ENCODE peak calls at places on chromosomes 7 and 10, in seven cellular contexts. I, X, N, J, R, F and G are unnamed samples.

GRCh38 chr7:115009736-115010435 is 88.0 kb downstream of the MDFIC start:
- DNase-seq in I (no peak), X (no peak), N (peak), J (no peak), R (no peak), F (no peak), G (no peak)

GRCh38 chr10:22742678-22743077 is 28.3 kb upstream of the PIP4K2A start:
- DNase-seq in I (no peak), X (no peak), N (no peak), J (no peak), R (peak), F (peak), G (peak)

GRCh38 chr7:144957998-144958397 is 122.1 kb upstream of the TPK1 start:
- DNase-seq in I (no peak), X (no peak), N (no peak), J (no peak), R (no peak), F (no peak), G (no peak)

GRCh38 chr7:959271-959670 is 4.8 kb upstream of the ADAP1 start:
- DNase-seq in I (no peak), X (no peak), N (no peak), J (no peak), R (no peak), F (no peak), G (no peak)

GRCh38 chr7:111301891-111302290 is 211.0 kb downstream of the LRRN3 start:
- DNase-seq in I (no peak), X (no peak), N (no peak), J (no peak), R (no peak), F (no peak), G (no peak)

GRCh38 chr7:19397917-19398316 is 252.7 kb upstream of the FERD3L start:
- DNase-seq in I (no peak), X (no peak), N (no peak), J (no peak), R (no peak), F (no peak), G (peak)

GRCh38 chr7:105691692-105692564 is 110.6 kb upstream of the EFCAB10 start:
- DNase-seq in I (no peak), X (peak), N (peak), J (peak), R (peak), F (peak), G (peak)

GRCh38 chr10:125844673-125845300 is 21.4 kb downstream of the BCCIP start:
- DNase-seq in I (no peak), X (no peak), N (peak), J (no peak), R (no peak), F (no peak), G (no peak)

GRCh38 chr10:48343871-48344598 is 37.6 kb downstream of the MAPK8 start:
- DNase-seq in I (no peak), X (no peak), N (no peak), J (no peak), R (no peak), F (no peak), G (no peak)

GRCh38 chr10:10819206-10819856 is 198.3 kb upstream of the CELF2 start:
- DNase-seq in I (no peak), X (no peak), N (no peak), J (no peak), R (no peak), F (no peak), G (no peak)

GRCh38 chr10:37222046-37222445 is 96.6 kb downstream of the ANKRD30A start:
- DNase-seq in I (no peak), X (no peak), N (no peak), J (no peak), R (no peak), F (no peak), G (no peak)

GRCh38 chr10:129365767-129366400 is 101.2 kb upstream of the MGMT start:
- DNase-seq in I (no peak), X (no peak), N (no peak), J (no peak), R (no peak), F (no peak), G (no peak)

GRCh38 chr7:150728609-150729008 is 8.6 kb upstream of the GIMAP5 start:
- DNase-seq in I (no peak), X (no peak), N (no peak), J (no peak), R (no peak), F (no peak), G (no peak)

GRCh38 chr10:132370426-132371340 is 26.3 kb upstream of the PWWP2B start:
- DNase-seq in I (no peak), X (no peak), N (no peak), J (no peak), R (no peak), F (no peak), G (no peak)

GRCh38 chr7:112290065-112290464 is 83.6 kb downstream of the ZNF277 start:
- DNase-seq in I (no peak), X (no peak), N (no peak), J (no peak), R (no peak), F (no peak), G (no peak)

GRCh38 chr7:25091757-25092156 is 33.3 kb downstream of the CYCS start:
- DNase-seq in I (no peak), X (no peak), N (no peak), J (no peak), R (no peak), F (no peak), G (no peak)

GRCh38 chr7:379456-380225 is 89.7 kb downstream of the FOXL3 start:
- DNase-seq in I (no peak), X (no peak), N (no peak), J (no peak), R (no peak), F (peak), G (peak)

GRCh38 chr10:117411440-117412428 is 36.5 kb upstream of the PDZD8 start:
- DNase-seq in I (no peak), X (no peak), N (no peak), J (no peak), R (no peak), F (no peak), G (no peak)

GRCh38 chr7:105782391-105783063 is 93.9 kb downstream of the ATXN7L1 start:
- DNase-seq in I (no peak), X (peak), N (no peak), J (no peak), R (no peak), F (no peak), G (no peak)

GRCh38 chr10:131674130-131674529 is 226.7 kb upstream of the PPP2R2D start:
- DNase-seq in I (no peak), X (no peak), N (no peak), J (no peak), R (no peak), F (no peak), G (no peak)

GRCh38 chr10:71242621-71243009 is 30.2 kb downstream of the UNC5B start:
- DNase-seq in I (no peak), X (no peak), N (no peak), J (peak), R (no peak), F (no peak), G (no peak)

GRCh38 chr7:107090452-107090851 is 45.9 kb downstream of the PRKAR2B start:
- DNase-seq in I (no peak), X (no peak), N (no peak), J (no peak), R (no peak), F (no peak), G (no peak)

GRCh38 chr7:55108818-55109217 is 90.0 kb downstream of the EGFR start:
- DNase-seq in I (no peak), X (no peak), N (no peak), J (no peak), R (no peak), F (no peak), G (no peak)

GRCh38 chr10:106513328-106513727 is 651.2 kb downstream of the SORCS1 start:
- DNase-seq in I (no peak), X (no peak), N (no peak), J (no peak), R (no peak), F (no peak), G (no peak)

GRCh38 chr10:45470098-45471012 is 96.3 kb downstream of the ALOX5 start:
- DNase-seq in I (no peak), X (peak), N (no peak), J (no peak), R (peak), F (peak), G (peak)

GRCh38 chr10:34489973-34490372 is 325.1 kb downstream of the PARD3 start:
- DNase-seq in I (no peak), X (peak), N (no peak), J (no peak), R (no peak), F (no peak), G (no peak)

GRCh38 chr10:133616371-133617130 is 10.0 kb downstream of the FRG2B start:
- DNase-seq in I (no peak), X (no peak), N (no peak), J (no peak), R (no peak), F (no peak), G (no peak)

DNA sequence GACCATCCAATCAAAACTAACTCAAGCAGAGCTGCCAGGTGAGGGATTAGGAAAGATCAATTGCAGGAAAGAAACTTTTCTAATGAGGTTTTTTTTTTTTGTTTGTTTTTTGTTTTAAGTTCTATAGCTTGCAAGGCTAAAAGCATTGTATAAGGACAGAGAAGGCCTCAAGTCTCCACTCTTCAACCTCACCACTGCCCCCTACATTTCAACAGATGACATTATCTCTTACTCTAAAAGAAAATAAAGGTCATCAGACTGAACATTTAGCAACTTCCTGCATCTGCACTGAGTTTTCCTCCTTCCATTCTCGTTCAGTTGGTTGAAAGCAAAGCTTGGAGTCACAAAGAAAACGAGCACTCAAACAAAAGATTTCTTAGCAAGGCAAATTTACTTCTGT is 45.2 kb upstream of the EXOC4 start:
- DNase-seq in I (no peak), X (no peak), N (no peak), J (no peak), R (no peak), F (no peak), G (peak)
- TF ChIP-seq CTCF in I (peak), X (peak), N (no peak), J (no peak), R (peak), F (no peak), G (peak)

GRCh38 chr7:44196450-44196872 is 4.3 kb upstream of the YKT6 start:
- DNase-seq in I (no peak), X (no peak), N (no peak), J (no peak), R (no peak), F (peak), G (peak)
- TF ChIP-seq CTCF in I (peak), X (peak), N (no peak), J (peak), R (peak), F (peak), G (peak)

GRCh38 chr7:104106106-104106505 is 101.7 kb downstream of the ORC5 start:
- DNase-seq in I (no peak), X (no peak), N (no peak), J (no peak), R (no peak), F (no peak), G (no peak)
- TF ChIP-seq CTCF in I (no peak), X (peak), N (no peak), J (no peak), R (no peak), F (no peak), G (no peak)

DNA sequence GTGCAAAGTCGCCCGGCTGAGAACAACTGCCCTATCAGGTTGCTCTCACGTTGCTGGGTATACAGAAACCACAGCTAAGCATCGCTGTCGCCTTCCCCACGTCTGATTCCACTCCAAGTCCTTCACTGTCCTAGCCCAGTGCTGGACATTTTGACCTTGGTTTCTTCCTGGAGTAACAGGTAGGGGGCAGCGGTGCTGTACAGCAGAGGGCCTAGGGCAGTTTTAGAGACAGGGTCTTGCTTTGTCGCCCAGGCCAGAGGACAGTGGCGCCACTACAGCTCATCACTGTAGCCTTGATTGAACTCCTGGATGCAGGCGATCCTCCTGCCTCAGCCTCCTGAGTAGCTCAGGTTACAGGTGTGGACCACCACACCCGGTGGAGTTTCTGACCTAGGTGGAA is 2.6 kb downstream of the CLDN15 start:
- DNase-seq in I (no peak), X (no peak), N (no peak), J (no peak), R (no peak), F (no peak), G (no peak)
- TF ChIP-seq CTCF in I (peak), X (peak), N (no peak), J (peak), R (peak), F (no peak), G (no peak)

GRCh38 chr7:134016942-134017303 is 110.2 kb upstream of the LRGUK start:
- DNase-seq in I (no peak), X (no peak), N (no peak), J (no peak), R (no peak), F (no peak), G (no peak)
- TF ChIP-seq CTCF in I (no peak), X (no peak), N (peak), J (no peak), R (no peak), F (no peak), G (no peak)

GRCh38 chr7:134985894-134986362 is 380 bp upstream of the AGBL3 start:
- DNase-seq in I (no peak), X (no peak), N (no peak), J (no peak), R (no peak), F (no peak), G (no peak)
- TF ChIP-seq CTCF in I (no peak), X (no peak), N (no peak), J (no peak), R (no peak), F (no peak), G (no peak)

DNA sequence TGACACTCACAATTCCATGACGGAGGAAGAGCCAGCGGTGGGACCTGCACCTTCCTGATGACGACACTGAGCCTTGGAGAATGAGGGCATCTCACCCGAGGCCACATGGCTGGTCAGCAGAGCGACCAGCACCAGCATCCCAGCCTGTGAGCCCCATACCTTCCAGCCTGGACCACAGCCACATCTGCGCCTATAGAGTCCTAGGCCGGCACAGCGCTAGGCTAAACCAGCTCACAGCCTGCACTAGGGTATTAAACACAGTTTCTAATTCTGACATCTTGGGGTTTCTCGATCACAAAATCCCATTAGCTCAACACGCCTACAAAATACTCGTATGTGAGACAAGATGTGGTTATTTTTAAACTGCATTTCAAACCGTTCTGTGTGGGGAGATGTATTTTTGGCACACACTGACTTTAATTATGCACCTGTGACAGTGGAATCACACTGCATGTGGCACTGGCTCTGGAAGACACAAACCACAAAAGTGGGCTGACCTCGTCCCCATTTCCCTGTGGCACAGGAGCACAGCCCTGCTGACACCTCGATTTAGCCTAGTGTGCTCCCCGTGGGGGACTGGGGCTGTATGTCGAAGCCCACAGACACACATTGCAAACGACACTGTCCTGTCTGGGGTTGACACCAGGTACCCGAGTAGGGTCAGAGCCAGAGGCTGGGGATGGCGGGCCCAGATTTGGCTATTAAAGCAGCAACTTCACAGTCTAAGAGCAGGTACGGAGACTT is 32.5 kb downstream of the CPXM2 start:
- DNase-seq in I (no peak), X (no peak), N (no peak), J (no peak), R (no peak), F (no peak), G (no peak)
- TF ChIP-seq CTCF in I (no peak), X (no peak), N (no peak), J (no peak), R (no peak), F (no peak), G (no peak)

GRCh38 chr10:14383266-14383665 is 52.5 kb upstream of the FRMD4A start:
- DNase-seq in I (no peak), X (no peak), N (no peak), J (no peak), R (no peak), F (no peak), G (no peak)

GRCh38 chr10:14384096-14384730 is 53.5 kb upstream of the FRMD4A start:
- DNase-seq in I (no peak), X (no peak), N (no peak), J (no peak), R (no peak), F (no peak), G (no peak)

GRCh38 chr10:14386202-14386593 is 55.5 kb upstream of the FRMD4A start:
- DNase-seq in I (no peak), X (peak), N (no peak), J (no peak), R (no peak), F (no peak), G (no peak)

GRCh38 chr10:14384915-14385314 is 54.2 kb upstream of the FRMD4A start:
- DNase-seq in I (no peak), X (no peak), N (no peak), J (no peak), R (no peak), F (no peak), G (no peak)

DNA sequence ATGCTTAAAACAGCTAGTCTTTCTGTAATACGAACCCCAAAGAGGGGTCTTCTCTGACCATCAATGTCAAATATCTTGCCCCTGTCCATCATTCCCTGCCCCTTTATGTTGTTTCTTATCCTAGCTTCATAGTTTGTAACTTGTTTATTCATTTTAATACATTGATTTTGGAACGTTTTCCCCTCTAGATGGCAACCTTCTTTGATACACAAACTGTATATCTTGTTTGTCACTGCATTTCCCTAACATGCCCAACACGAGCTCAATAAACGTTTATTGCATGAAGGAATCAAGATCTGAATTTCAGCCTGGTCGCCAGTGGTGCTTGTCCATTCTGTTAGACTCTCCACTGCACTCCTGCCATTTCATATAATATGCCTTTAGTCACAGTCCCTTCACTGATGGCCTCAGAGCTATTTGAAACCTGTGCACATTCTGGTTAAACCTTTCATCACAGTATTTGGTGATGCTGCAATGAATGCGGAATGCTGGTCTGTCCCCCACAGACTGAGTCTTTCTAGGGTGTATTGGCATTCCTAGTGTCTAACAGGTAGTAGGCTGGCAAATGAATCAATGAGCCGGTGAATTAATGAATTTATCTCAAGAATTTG is 55.0 kb upstream of the FRMD4A start:
- DNase-seq in I (no peak), X (no peak), N (no peak), J (no peak), R (no peak), F (no peak), G (no peak)
- TF ChIP-seq CTCF in I (no peak), X (peak), N (no peak), J (no peak), R (no peak), F (no peak), G (no peak)

GRCh38 chr7:27689045-27689877 is 26.6 kb upstream of the HIBADH start:
- DNase-seq in I (no peak), X (no peak), N (no peak), J (no peak), R (no peak), F (peak), G (peak)
- TF ChIP-seq CTCF in I (peak), X (peak), N (no peak), J (peak), R (peak), F (peak), G (peak)